ENCODE peak calls at places on chromosome 1, in five cellular contexts. G is uterus, W is RWPE1, Z is AG09319, V is Peyer's patch. K is an unnamed sample.

GRCh38 chr1:214833357-214833756 is 230.4 kb downstream of the CENPF start:
- DNase-seq in G (no peak), W (no peak), Z (peak), V (no peak), K (no peak)

GRCh38 chr1:63277195-63278192 is 44.9 kb upstream of the FOXD3 start:
- DNase-seq in G (no peak), W (no peak), Z (no peak), V (no peak), K (no peak)

GRCh38 chr1:200048244-200048643 is 20.7 kb downstream of the NR5A2 start:
- DNase-seq in G (no peak), W (no peak), Z (no peak), V (no peak), K (no peak)

GRCh38 chr1:7993593-7994479 is 32.3 kb downstream of the ERRFI1 start:
- DNase-seq in G (no peak), W (no peak), Z (no peak), V (no peak), K (no peak)

GRCh38 chr1:48047116-48047515 is 49.9 kb upstream of the TRABD2B start:
- DNase-seq in G (no peak), W (peak), Z (no peak), V (no peak), K (no peak)

GRCh38 chr1:55420866-55421265 is 205.7 kb upstream of the USP24 start:
- DNase-seq in G (no peak), W (no peak), Z (no peak), V (no peak), K (no peak)

GRCh38 chr1:47434051-47434842 is 3.6 kb upstream of the FOXD2 start:
- DNase-seq in G (peak), W (no peak), Z (no peak), V (no peak), K (no peak)

GRCh38 chr1:110312188-110313121 is 26.7 kb upstream of the RBM15 start:
- DNase-seq in G (peak), W (peak), Z (peak), V (peak), K (no peak)

GRCh38 chr1:44707112-44707881 is 23.7 kb downstream of the RNU5D-1 start:
- DNase-seq in G (no peak), W (peak), Z (peak), V (no peak), K (peak)

GRCh38 chr1:15330028-15330427 is 79.7 kb upstream of the EFHD2 start:
- DNase-seq in G (no peak), W (peak), Z (no peak), V (no peak), K (no peak)

GRCh38 chr1:15329481-15329815 is 80.2 kb upstream of the EFHD2 start:
- DNase-seq in G (no peak), W (no peak), Z (no peak), V (no peak), K (no peak)

GRCh38 chr1:15328245-15328784 is 81.3 kb downstream of the FHAD1 start:
- DNase-seq in G (no peak), W (no peak), Z (no peak), V (peak), K (no peak)

GRCh38 chr1:15326691-15327530 is 79.9 kb downstream of the FHAD1 start:
- DNase-seq in G (no peak), W (no peak), Z (peak), V (peak), K (no peak)

GRCh38 chr1:15328785-15329480 is 80.8 kb upstream of the EFHD2 start:
- DNase-seq in G (peak), W (no peak), Z (no peak), V (peak), K (no peak)
- TF ChIP-seq CTCF in G (no peak), W (no peak), Z (peak), V (no peak), K (no peak)

DNA sequence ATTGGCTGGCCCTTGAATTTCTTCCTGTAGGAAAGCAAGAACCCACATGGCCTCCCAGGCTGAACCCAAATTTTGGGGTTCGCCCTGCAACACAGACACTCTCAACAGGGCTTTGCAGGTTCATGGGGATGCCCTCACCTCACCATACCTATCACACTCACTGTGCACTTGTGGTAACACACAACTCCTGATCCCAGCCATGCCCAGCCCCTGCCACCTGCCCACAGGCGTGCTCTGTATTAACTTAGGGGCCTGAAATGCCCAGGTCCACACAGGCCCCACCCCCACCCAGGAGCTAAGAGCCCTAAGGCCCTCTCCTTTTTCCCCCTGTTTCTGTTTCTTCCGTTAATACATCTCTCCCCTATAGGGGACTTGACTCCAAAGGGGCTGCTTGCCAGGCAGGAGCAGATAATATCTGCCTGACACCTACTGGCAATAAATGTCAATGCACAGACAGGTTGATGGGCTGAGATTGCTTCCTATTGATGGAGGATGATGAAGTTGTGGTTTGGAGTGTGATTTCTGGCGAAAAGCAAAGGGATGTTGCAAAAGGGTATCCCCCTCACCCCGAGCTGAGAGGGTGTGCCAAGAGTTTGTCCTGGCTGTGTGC is 171.5 kb downstream of the AJAP1 start:
- DNase-seq in G (no peak), W (peak), Z (no peak), V (no peak), K (no peak)
- TF ChIP-seq CTCF in G (peak), W (peak), Z (no peak), V (no peak), K (peak)

DNA sequence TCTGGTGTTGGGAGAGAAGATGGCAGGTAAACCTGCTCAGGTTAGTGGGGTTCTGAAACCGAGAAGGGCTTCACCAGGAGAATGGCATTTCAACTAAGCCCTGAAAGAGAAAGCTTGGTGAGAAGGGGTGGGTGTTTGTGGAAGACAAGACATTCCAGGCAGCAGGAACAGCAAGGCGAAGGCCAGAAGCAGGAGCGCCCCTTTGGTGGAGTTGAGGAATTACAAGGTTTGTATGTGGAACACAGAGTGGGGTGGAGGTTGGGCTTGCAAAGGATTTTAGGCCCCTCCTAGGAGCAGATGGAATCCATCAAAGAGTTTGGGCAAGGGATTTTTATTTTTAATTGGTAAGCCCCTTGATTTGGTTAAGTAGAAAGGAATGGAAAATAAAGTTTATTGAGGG is 24.8 kb upstream of the ELOA start:
- DNase-seq in G (no peak), W (peak), Z (no peak), V (no peak), K (no peak)
- TF ChIP-seq CTCF in G (no peak), W (peak), Z (peak), V (no peak), K (peak)

GRCh38 chr1:243946946-243947345 is 96.9 kb upstream of the AKT3 start:
- DNase-seq in G (no peak), W (no peak), Z (no peak), V (no peak), K (no peak)
- TF ChIP-seq CTCF in G (peak), W (no peak), Z (peak), V (no peak), K (peak)

GRCh38 chr1:202589190-202589680 is 121.0 kb downstream of the SYT2 start:
- DNase-seq in G (peak), W (peak), Z (peak), V (no peak), K (peak)
- TF ChIP-seq CTCF in G (no peak), W (no peak), Z (no peak), V (no peak), K (no peak)

GRCh38 chr1:172041689-172042088 is 200.4 kb downstream of the DNM3 start:
- DNase-seq in G (peak), W (peak), Z (peak), V (no peak), K (no peak)
- TF ChIP-seq CTCF in G (peak), W (peak), Z (peak), V (no peak), K (peak)

GRCh38 chr1:168635129-168635528 is 58.7 kb downstream of the XCL1 start:
- DNase-seq in G (no peak), W (no peak), Z (no peak), V (no peak), K (no peak)

GRCh38 chr1:168637350-168637991 is 61.1 kb downstream of the XCL1 start:
- DNase-seq in G (no peak), W (no peak), Z (no peak), V (no peak), K (peak)

GRCh38 chr1:168638884-168639283 is 62.5 kb downstream of the XCL1 start:
- DNase-seq in G (no peak), W (no peak), Z (no peak), V (no peak), K (no peak)

GRCh38 chr1:168636642-168637111 is 60.3 kb downstream of the XCL1 start:
- DNase-seq in G (no peak), W (peak), Z (no peak), V (no peak), K (peak)

GRCh38 chr1:168636200-168636599 is 59.8 kb downstream of the XCL1 start:
- DNase-seq in G (no peak), W (no peak), Z (no peak), V (no peak), K (peak)
- TF ChIP-seq CTCF in G (no peak), W (no peak), Z (peak), V (no peak), K (peak)

GRCh38 chr1:66281808-66282207 is 252.1 kb upstream of the SGIP1 start:
- DNase-seq in G (no peak), W (no peak), Z (no peak), V (no peak), K (no peak)

GRCh38 chr1:66283583-66284041 is 250.3 kb upstream of the SGIP1 start:
- DNase-seq in G (no peak), W (peak), Z (no peak), V (no peak), K (no peak)

GRCh38 chr1:66284746-66285145 is 249.2 kb upstream of the SGIP1 start:
- DNase-seq in G (no peak), W (no peak), Z (no peak), V (no peak), K (no peak)

GRCh38 chr1:66282885-66283284 is 251.1 kb upstream of the SGIP1 start:
- DNase-seq in G (no peak), W (no peak), Z (no peak), V (no peak), K (no peak)

GRCh38 chr1:66282343-66282852 is 251.6 kb upstream of the SGIP1 start:
- DNase-seq in G (peak), W (peak), Z (no peak), V (no peak), K (no peak)
- TF ChIP-seq CTCF in G (no peak), W (no peak), Z (peak), V (peak), K (peak)

GRCh38 chr1:23854568-23854967 is 13.5 kb downstream of the FUCA1 start:
- DNase-seq in G (no peak), W (no peak), Z (no peak), V (no peak), K (no peak)
- TF ChIP-seq CTCF in G (no peak), W (no peak), Z (peak), V (no peak), K (peak)

GRCh38 chr1:53148123-53148522 is 5.7 kb upstream of the SLC1A7 start:
- DNase-seq in G (no peak), W (no peak), Z (no peak), V (no peak), K (no peak)
- TF ChIP-seq CTCF in G (no peak), W (no peak), Z (no peak), V (no peak), K (no peak)